ENCODE peak calls at places on chromosomes 5 and 9, in four cellular contexts. S, H, K and D are unnamed samples.
A peak's percentile ranks its signal among the peaks of the same experiment; 100 is the strongest.

GRCh38 chr5:8363133-8363532 is 494.2 kb downstream of the MTRR start:
- DNase-seq in S (peak; percentile 67), K (no peak), H (peak; percentile 74), D (no peak)

GRCh38 chr5:167030500-167031120 is 1260.8 kb upstream of the WWC1 start:
- DNase-seq in H (no peak), S (peak; percentile 55), K (no peak), D (no peak)

GRCh38 chr9:137297966-137298365 is 4.1 kb downstream of the NRARP start:
- DNase-seq in K (no peak), S (no peak), H (no peak), D (no peak)

GRCh38 chr5:33850100-33850594 is 41.6 kb downstream of the ADAMTS12 start:
- DNase-seq in S (peak; percentile 45), K (no peak), H (peak; percentile 3), D (no peak)

GRCh38 chr5:31563216-31563615 is 31.1 kb downstream of the C5orf22 start:
- DNase-seq in S (no peak), H (no peak), K (no peak), D (no peak)

GRCh38 chr9:114348261-114348905 is 18.7 kb downstream of the ORM2 start:
- DNase-seq in S (no peak), K (no peak), H (no peak), D (no peak)

GRCh38 chr9:92265159-92265558 is 28.3 kb downstream of the IARS1 start:
- DNase-seq in S (peak; percentile 53), K (no peak), H (peak; percentile 38), D (no peak)

GRCh38 chr9:69120380-69121154 is 53.5 kb upstream of the TJP2 start:
- DNase-seq in K (peak; percentile 83), S (peak; percentile 76), H (peak; percentile 89), D (no peak)

GRCh38 chr5:66830636-66831035 is 234.4 kb downstream of the MAST4 start:
- DNase-seq in H (peak; percentile 79), S (peak; percentile 24), K (no peak), D (no peak)

GRCh38 chr5:159452480-159453167 is 122.3 kb upstream of the IL12B start:
- DNase-seq in H (no peak), K (no peak), S (no peak), D (no peak)

GRCh38 chr9:96417051-96417586 is 1.1 kb downstream of the ZNF367 start:
- DNase-seq in K (peak; percentile 56), S (peak; percentile 75), H (peak; percentile 50), D (peak; percentile 43)

GRCh38 chr9:12884736-12885395 is 110.0 kb downstream of the LURAP1L start:
- DNase-seq in S (peak; percentile 84), H (peak; percentile 87), K (peak; percentile 55), D (no peak)

GRCh38 chr5:141672856-141673813 is 8.9 kb downstream of the ARAP3 start:
- DNase-seq in K (no peak), H (no peak), S (no peak), D (no peak)

GRCh38 chr5:16531063-16531667 is 65.6 kb upstream of the ZNF622 start:
- DNase-seq in S (no peak), H (no peak), K (no peak), D (no peak)

GRCh38 chr9:127330501-127330900 is 65.9 kb downstream of the GARNL3 start:
- DNase-seq in K (no peak), H (no peak), S (no peak), D (no peak)

GRCh38 chr5:140561753-140562523 is 2.5 kb downstream of the APBB3 start:
- DNase-seq in S (no peak), K (no peak), H (no peak), D (no peak)

GRCh38 chr9:86730165-86730928 is 217.0 kb downstream of the GAS1 start:
- DNase-seq in H (no peak), K (no peak), S (peak; percentile 40), D (no peak)

GRCh38 chr5:172351240-172351778 is 67.7 kb upstream of the UBTD2 start:
- DNase-seq in S (no peak), K (no peak), H (no peak), D (no peak)

GRCh38 chr5:172353271-172353807 is 69.8 kb upstream of the UBTD2 start:
- DNase-seq in S (no peak), K (no peak), H (no peak), D (no peak)

GRCh38 chr5:172348084-172348483 is 64.5 kb upstream of the UBTD2 start:
- DNase-seq in K (no peak), H (no peak), S (no peak), D (no peak)

GRCh38 chr5:172347653-172348052 is 64.1 kb upstream of the UBTD2 start:
- DNase-seq in K (no peak), S (no peak), H (no peak), D (no peak)

DNA sequence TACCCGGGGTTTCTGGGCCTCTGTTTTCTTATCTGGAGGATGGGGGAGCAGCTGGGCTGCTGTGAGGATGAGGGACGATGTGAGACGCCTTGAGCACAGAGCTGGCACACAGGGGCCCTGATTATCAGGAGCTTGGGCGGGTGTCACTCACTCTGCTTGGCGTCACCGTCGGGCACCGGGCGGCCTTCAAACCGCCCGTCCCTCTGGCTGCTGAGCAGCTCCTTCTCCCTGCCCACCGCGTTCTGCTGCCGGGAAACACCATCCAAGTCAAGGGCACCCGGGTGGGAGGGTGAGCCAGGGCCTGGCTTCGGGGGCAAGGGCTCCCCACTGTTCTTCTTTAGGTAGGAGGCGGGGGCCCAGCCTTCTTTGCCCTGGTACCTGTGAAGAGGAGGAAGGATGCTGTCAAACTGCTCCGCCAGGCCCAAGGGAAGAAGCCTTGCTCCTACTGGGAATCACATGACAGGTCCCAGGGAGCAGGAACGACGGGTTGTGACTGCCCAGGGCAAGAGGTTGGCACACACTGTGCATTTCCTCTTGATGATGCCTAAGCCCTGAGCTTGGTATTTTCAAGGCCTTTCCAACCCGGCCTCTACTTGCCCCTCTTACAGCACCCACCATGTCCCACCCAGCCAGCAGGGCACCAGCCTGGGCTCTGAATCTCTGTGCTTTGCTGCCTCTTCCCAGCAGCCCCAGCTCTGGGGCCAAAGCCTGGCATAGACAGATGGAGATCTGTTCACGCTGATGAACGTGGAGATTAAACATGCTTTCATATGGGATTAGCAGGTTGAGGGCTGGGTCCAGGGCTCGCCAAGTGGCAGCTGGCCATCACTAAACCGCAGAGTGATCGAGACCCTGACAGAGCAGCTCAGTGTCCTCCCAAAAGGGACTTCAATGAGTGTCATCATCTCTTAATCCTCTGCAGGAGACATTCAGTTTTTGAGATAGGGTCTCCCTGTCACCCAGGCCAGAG is 66.9 kb upstream of the UBTD2 start:
- DNase-seq in K (no peak), S (no peak), H (no peak), D (peak; percentile 62)
- TF ChIP-seq CTCF in K (no peak), S (no peak), H (no peak), D (no peak)

GRCh38 chr5:6467591-6467990 is 18.9 kb downstream of the UBE2QL1 start:
- DNase-seq in H (no peak), S (no peak), K (no peak), D (no peak)
- TF ChIP-seq CTCF in H (no peak), S (no peak), K (no peak), D (no peak)

GRCh38 chr5:60161340-60161934 is 267.9 kb upstream of the PDE4D start:
- DNase-seq in K (peak; percentile 8), S (peak; percentile 40), H (peak; percentile 52), D (no peak)
- TF ChIP-seq CTCF in K (peak; percentile 48), S (peak; percentile 35), H (peak; percentile 49), D (peak; percentile 46)

GRCh38 chr5:64384761-64385160 is 121.1 kb upstream of the RGS7BP start:
- DNase-seq in H (peak; percentile 48), S (peak; percentile 60), K (peak; percentile 2), D (no peak)
- TF ChIP-seq CTCF in H (peak; percentile 51), S (no peak), K (peak; percentile 30), D (no peak)

GRCh38 chr9:125239631-125240597 is 1.2 kb downstream of the HSPA5 start:
- DNase-seq in H (no peak), S (no peak), K (no peak), D (no peak)

GRCh38 chr9:125240649-125240999 is 519 bp downstream of the HSPA5 start:
- DNase-seq in K (no peak), S (peak; percentile 34), H (peak; percentile 8), D (no peak)

GRCh38 chr9:125241863-125242739 is 958 bp upstream of the HSPA5 start:
- DNase-seq in S (no peak), K (no peak), H (no peak), D (no peak)

GRCh38 chr9:125238915-125239446 is 2.2 kb downstream of the HSPA5 start:
- DNase-seq in H (no peak), K (no peak), S (no peak), D (no peak)

DNA sequence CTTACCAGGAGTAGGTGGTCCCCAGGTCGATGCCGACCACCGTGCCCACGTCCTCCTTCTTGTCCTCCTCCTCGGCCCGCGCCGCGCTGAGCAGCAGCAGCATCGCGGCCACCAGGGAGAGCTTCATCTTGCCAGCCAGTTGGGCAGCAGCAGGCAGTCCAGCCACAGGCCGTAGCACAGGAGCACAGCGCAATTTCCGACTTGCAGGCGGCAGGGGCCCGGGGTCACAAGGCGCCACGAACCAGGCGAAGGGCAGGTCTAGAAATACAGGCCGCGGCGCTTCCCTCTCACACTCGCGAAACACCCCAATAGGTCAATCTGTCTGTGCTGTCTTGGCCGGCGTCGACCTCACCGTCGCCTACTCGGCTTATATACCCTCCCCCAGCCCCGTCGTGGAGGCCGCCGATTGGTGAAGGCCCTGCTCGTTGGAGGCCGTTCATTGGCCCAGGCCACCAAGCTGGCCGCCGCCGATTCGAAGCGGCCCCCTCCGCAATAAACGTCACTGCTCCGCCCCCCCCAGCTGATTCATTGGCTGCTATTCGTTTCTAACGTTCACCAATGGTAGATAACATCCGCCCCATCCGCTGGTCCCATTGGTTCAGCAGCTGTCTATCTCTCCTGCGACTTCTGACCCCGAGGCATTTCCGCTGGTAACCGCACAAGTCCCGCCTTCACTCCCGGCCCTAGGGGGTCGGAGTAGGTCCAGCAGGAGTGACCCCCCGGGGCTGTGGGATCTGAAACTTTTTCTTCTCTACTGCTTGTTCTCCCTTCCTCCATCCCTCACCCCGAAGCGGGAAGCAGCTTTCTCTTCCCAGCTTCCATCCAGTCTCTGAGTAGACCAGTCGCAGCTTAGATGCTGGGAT is at the start of gene HSPA5:
- DNase-seq in K (peak; percentile 99), S (peak; percentile 100), H (peak; percentile 99), D (peak; percentile 95)
- TF ChIP-seq CTCF in K (no peak), S (no peak), H (peak; percentile 13), D (no peak)

GRCh38 chr5:62828757-62829156 is 250.1 kb downstream of the LRRC70 start:
- DNase-seq in S (no peak), K (no peak), H (no peak), D (no peak)
- TF ChIP-seq CTCF in S (no peak), K (no peak), H (no peak), D (no peak)

DNA sequence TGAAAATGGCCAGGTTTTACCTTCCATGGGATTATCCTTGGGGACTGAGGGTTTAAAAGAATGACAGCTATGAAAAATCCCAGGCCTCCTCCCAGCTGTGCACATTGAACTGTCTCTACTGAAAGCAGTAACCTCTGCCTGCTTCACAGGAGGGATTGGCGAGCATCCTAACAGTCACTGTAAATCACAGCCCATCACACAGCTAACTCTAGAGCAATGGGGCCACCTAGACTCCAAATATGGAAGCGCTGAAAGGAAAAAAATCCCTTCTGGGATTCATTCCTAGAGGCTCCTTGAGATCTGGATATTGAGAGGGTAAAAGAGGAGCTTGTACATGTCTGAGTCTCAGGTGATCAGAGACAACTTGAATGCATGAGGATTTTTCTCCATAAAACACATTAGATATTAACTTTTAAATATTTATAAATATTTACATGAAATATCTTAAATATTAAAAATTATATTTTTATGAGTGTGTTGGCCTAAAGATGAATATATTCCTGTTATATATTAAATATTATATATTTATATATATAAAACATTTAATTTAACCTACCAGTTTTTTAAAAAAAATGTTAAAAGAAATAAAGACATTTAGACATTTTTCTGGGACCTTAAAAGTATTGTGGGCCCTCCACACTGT is 133.8 kb upstream of the SLC24A2 start:
- DNase-seq in S (peak; percentile 54), H (peak; percentile 51), K (peak; percentile 15), D (peak; percentile 32)
- TF ChIP-seq CTCF in S (peak; percentile 49), H (peak; percentile 63), K (peak; percentile 31), D (peak; percentile 75)

GRCh38 chr9:7186175-7186574 is 428.4 kb downstream of the KDM4C start:
- DNase-seq in K (peak; percentile 12), H (no peak), S (peak; percentile 67), D (no peak)
- TF ChIP-seq CTCF in K (peak; percentile 70), H (peak; percentile 37), S (peak; percentile 63), D (peak; percentile 33)